ENCODE peak calls at places on chromosomes 3 and 15, in six cellular contexts. W, C, P, T, F and Y are unnamed samples.

GRCh38 chr3:100319951-100320350 is 14.6 kb upstream of the NIT2 start:
- DNase-seq in W (no peak), C (no peak), P (no peak), T (no peak), F (no peak), Y (no peak)

GRCh38 chr15:32053717-32054116 is 23.4 kb downstream of the CHRNA7 start:
- DNase-seq in W (no peak), C (no peak), P (no peak), T (no peak), F (no peak), Y (no peak)

GRCh38 chr3:183502782-183503181 is 52.7 kb downstream of the KLHL6 start:
- DNase-seq in W (no peak), C (no peak), P (no peak), T (no peak), F (no peak), Y (no peak)

GRCh38 chr15:98276018-98276417 is 315.5 kb downstream of the ARRDC4 start:
- DNase-seq in W (no peak), C (no peak), P (no peak), T (no peak), F (no peak), Y (no peak)

GRCh38 chr3:114745322-114746240 is 401.5 kb downstream of the ZBTB20 start:
- DNase-seq in W (peak), C (no peak), P (peak), T (no peak), F (no peak), Y (no peak)

GRCh38 chr3:112568642-112569041 is 6.8 kb downstream of the SLC35A5 start:
- DNase-seq in W (no peak), C (no peak), P (no peak), T (no peak), F (no peak), Y (no peak)

GRCh38 chr3:100207886-100208285 is 52.9 kb upstream of the TBC1D23 start:
- DNase-seq in W (no peak), C (no peak), P (no peak), T (no peak), F (no peak), Y (no peak)

GRCh38 chr15:68471552-68471951 is 39.6 kb upstream of the ITGA11 start:
- DNase-seq in W (no peak), C (no peak), P (no peak), T (no peak), F (no peak), Y (peak)

GRCh38 chr3:49609815-49610214 is 55.5 kb downstream of the BSN start:
- DNase-seq in W (no peak), C (no peak), P (no peak), T (no peak), F (no peak), Y (no peak)

GRCh38 chr3:115695081-115695480 is 71.8 kb downstream of the GAP43 start:
- DNase-seq in W (no peak), C (no peak), P (no peak), T (no peak), F (no peak), Y (no peak)

GRCh38 chr3:128416578-128417150 is 50.0 kb downstream of the DNAJB8 start:
- DNase-seq in W (peak), C (no peak), P (peak), T (no peak), F (no peak), Y (no peak)

GRCh38 chr3:464255-464654 is 267.7 kb downstream of the CHL1 start:
- DNase-seq in W (no peak), C (no peak), P (no peak), T (no peak), F (no peak), Y (no peak)

GRCh38 chr3:61573441-61573840 is 12.1 kb downstream of the PTPRG start:
- DNase-seq in W (no peak), C (no peak), P (no peak), T (no peak), F (no peak), Y (no peak)

GRCh38 chr15:57692709-57693108 is 13.8 kb upstream of the POLR2M start:
- DNase-seq in W (no peak), C (no peak), P (no peak), T (no peak), F (no peak), Y (no peak)

GRCh38 chr3:118936811-118937210 is 97.8 kb downstream of the IGSF11 start:
- DNase-seq in W (no peak), C (no peak), P (no peak), T (no peak), F (no peak), Y (no peak)

GRCh38 chr15:91849180-91849579 is 4.3 kb upstream of the SLCO3A1 start:
- DNase-seq in W (no peak), C (no peak), P (no peak), T (no peak), F (no peak), Y (no peak)

GRCh38 chr3:134804508-134805480 is 9.7 kb downstream of the EPHB1 start:
- DNase-seq in W (no peak), C (no peak), P (no peak), T (no peak), F (no peak), Y (no peak)

GRCh38 chr15:71473751-71474150 is 336.6 kb upstream of the NR2E3 start:
- DNase-seq in W (no peak), C (no peak), P (no peak), T (no peak), F (no peak), Y (no peak)

GRCh38 chr3:79729096-79729495 is 38.7 kb downstream of the ROBO1 start:
- DNase-seq in W (peak), C (no peak), P (no peak), T (no peak), F (no peak), Y (no peak)

GRCh38 chr3:12175844-12176453 is 17.2 kb upstream of the TIMP4 start:
- DNase-seq in W (no peak), C (peak), P (no peak), T (peak), F (no peak), Y (peak)

GRCh38 chr15:70278644-70279043 is 180.9 kb upstream of the TLE3 start:
- DNase-seq in W (no peak), C (no peak), P (no peak), T (no peak), F (no peak), Y (no peak)